ENCODE peak calls at places on chromosomes 12 and 14, in five cellular contexts. K is fibroblast of lung, V is astrocyte of the cerebellum, O is uterus, Q is suprapubic skin. T is an unnamed sample.

GRCh38 chr12:6233121-6233971 is 33.1 kb downstream of the CD9 start:
- DNase-seq in V (no peak), Q (no peak), K (peak), O (no peak), T (no peak)

GRCh38 chr14:35978561-35978960 is 152.4 kb downstream of the BRMS1L start:
- DNase-seq in O (no peak), Q (no peak), K (no peak), V (no peak), T (no peak)

GRCh38 chr14:22614240-22614799 is 16.2 kb downstream of the ABHD4 start:
- DNase-seq in K (peak), V (peak), Q (no peak), O (no peak), T (no peak)

GRCh38 chr14:68977741-68978549 is 1.2 kb downstream of the ACTN1 start:
- DNase-seq in K (peak), Q (peak), V (peak), O (peak), T (peak)

GRCh38 chr14:33932526-33933292 is 18.2 kb downstream of the EGLN3 start:
- DNase-seq in O (no peak), V (peak), K (peak), Q (no peak), T (no peak)

GRCh38 chr12:10363665-10363921 is 26.2 kb downstream of the KLRK1 start:
- DNase-seq in Q (no peak), O (no peak), K (no peak), V (no peak), T (no peak)

GRCh38 chr12:68529869-68530268 is 80.8 kb upstream of the RAP1B start:
- DNase-seq in K (no peak), O (no peak), Q (no peak), V (no peak), T (no peak)

GRCh38 chr12:119835068-119835467 is 42.1 kb downstream of the CIT start:
- DNase-seq in V (no peak), O (no peak), K (peak), Q (no peak), T (no peak)

GRCh38 chr12:3055712-3056467 is 21.3 kb upstream of the TSPAN9 start:
- DNase-seq in K (no peak), V (no peak), O (peak), Q (no peak), T (no peak)

GRCh38 chr12:3065300-3065699 is 11.9 kb upstream of the TSPAN9 start:
- DNase-seq in O (no peak), K (no peak), V (no peak), Q (no peak), T (no peak)

GRCh38 chr12:3061129-3061857 is 15.9 kb upstream of the TSPAN9 start:
- DNase-seq in K (peak), O (no peak), Q (no peak), V (peak), T (no peak)

DNA sequence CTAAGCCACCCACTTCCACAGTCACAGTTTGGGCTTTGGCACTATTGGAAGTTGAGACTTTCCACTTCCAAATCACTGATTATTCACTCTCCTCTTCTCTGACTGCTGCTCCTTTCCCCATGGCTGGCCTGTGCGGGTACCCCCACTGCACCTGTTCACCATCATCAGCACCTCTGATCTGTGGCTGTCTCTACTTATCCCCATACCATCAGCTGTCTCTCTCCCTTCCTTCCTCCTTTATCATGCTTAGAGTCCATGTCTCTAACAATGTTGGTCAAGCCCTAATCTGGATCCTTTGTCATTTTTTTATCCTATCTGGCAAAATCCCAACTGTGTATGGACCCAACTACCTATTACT is 15.3 kb upstream of the TSPAN9 start:
- DNase-seq in Q (no peak), K (no peak), V (no peak), O (no peak), T (no peak)
- H3K4me3 ChIP-seq in Q (no peak), K (no peak), V (no peak), O (no peak), T (no peak)

DNA sequence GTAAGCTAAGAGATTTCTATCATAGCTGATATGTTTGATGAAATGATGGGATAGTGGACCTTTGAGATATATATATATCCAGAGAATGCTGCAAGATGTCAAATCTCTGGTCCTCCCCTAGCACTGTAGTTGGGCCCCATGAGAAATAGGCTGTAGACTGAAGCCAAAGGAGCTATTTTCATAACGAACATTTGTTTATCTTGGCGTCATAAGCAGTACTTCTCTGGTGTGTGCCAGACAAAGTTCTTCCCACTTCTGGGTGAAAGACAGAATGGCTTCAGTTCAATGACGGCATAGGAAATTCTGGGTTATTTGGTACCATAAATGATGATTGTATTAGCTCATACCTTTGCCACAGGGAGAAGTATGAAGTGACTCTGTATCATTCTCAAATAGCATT is 534.3 kb downstream of the SOX5 start:
- DNase-seq in O (no peak), Q (no peak), V (no peak), K (peak), T (no peak)
- H3K4me3 ChIP-seq in O (no peak), Q (no peak), V (no peak), K (no peak), T (no peak)

DNA sequence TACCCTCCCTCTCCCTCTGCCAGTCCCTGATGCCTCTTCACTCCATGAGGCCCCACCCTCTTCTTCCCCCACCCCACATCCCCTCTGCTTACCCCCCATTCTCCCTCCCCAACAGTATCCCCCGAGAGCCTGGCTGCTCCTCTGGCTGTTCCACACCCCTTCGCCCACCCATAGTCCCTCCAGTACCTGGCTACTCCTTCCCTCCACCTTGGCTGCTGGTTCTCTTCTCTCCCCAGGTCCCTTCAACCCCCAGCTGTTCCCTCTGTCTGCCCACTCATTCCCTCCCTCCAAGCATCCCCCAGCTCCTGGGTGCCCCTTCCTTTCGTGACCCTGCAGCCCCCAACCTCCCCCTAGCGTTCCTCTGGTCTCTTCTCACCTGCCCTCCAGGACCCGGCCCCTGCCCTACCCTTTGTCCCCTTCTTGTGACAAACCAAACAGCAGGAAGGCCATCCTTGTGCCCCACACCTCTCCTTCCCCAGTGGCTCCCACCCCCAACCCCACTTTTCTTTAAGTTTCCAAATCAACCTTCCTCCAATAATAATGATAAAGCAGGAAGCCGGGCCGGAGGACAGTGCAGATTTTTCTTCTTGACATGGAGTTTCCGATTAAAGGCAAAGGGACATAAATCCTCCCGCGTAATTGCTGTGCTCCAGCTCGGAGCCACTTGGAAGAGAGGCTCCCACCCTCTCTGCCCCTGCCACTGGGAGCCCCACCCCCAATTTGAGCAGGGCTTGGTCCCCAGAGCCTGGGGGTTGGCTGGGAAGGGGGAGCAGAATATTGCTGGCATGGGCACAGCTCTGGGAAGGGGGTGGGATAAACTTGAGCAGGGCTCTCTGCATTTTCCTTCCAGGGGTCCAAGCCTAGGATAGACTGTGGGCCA is 40.0 kb downstream of the SMUG1 start:
- DNase-seq in Q (no peak), O (no peak), K (no peak), V (no peak), T (no peak)
- H3K4me3 ChIP-seq in Q (no peak), O (no peak), K (no peak), V (no peak), T (no peak)

DNA sequence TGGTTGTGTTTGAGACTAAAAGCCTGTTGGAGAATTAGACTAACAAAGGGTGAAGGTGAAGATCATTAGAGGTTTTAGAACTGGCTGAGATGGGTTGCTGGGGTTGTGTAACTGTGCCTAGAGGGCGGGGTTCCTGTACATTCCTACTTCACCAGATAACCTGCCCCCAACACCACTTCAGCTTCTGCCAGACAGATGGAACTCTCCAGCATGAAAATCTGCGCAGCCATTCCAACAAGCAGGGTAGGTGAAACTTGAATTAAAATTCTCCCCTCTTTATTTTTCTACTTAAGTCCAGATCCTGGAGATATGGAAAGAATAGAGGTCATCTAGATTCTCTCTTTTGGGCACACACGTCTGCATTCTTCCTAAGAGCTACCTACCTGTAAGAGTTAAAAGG is 6.0 kb downstream of the FOXG1 start:
- DNase-seq in O (no peak), V (no peak), K (no peak), Q (no peak), T (no peak)
- H3K4me3 ChIP-seq in O (no peak), V (peak), K (no peak), Q (no peak), T (no peak)